ENCODE peak calls at places on chromosome 17, in ten cellular contexts. One of them, this sample, is unnamed.

GRCh38 chr17:33292184-33292980 is 713 bp downstream of the ASIC2 start:
- DNase-seq in ovary: no peak
- DNase-seq in tibial artery: no peak
- DNase-seq in cardiac muscle cell: peak; percentile 6
- DNase-seq in sigmoid colon: no peak
- DNase-seq in neural progenitor cell: peak; percentile 79
- DNase-seq in hepatocyte: peak; percentile 50
- DNase-seq in AG04450: no peak
- DNase-seq in heart right ventricle: peak; percentile 8
- DNase-seq in Peyer's patch: peak; percentile 69
- DNase-seq in this sample: peak; percentile 60

GRCh38 chr17:2893422-2893914 is 97.2 kb downstream of the RAP1GAP2 start:
- DNase-seq in ovary: no peak
- DNase-seq in tibial artery: no peak
- DNase-seq in cardiac muscle cell: no peak
- DNase-seq in sigmoid colon: no peak
- DNase-seq in neural progenitor cell: no peak
- DNase-seq in hepatocyte: no peak
- DNase-seq in AG04450: no peak
- DNase-seq in heart right ventricle: no peak
- DNase-seq in Peyer's patch: peak; percentile 85
- DNase-seq in this sample: no peak

GRCh38 chr17:38442548-38442947 is 14.3 kb downstream of the ARHGAP23 start:
- DNase-seq in ovary: no peak
- DNase-seq in tibial artery: no peak
- DNase-seq in cardiac muscle cell: no peak
- DNase-seq in sigmoid colon: no peak
- DNase-seq in neural progenitor cell: no peak
- DNase-seq in hepatocyte: no peak
- DNase-seq in AG04450: no peak
- DNase-seq in heart right ventricle: peak; percentile 51
- DNase-seq in Peyer's patch: no peak
- DNase-seq in this sample: no peak

GRCh38 chr17:62965649-62966425 is at the start of gene TANC2:
- DNase-seq in ovary: peak; percentile 77
- DNase-seq in tibial artery: peak; percentile 81
- DNase-seq in cardiac muscle cell: peak; percentile 87
- DNase-seq in sigmoid colon: peak; percentile 91
- DNase-seq in neural progenitor cell: peak; percentile 90
- DNase-seq in hepatocyte: peak; percentile 94
- DNase-seq in AG04450: peak; percentile 41
- DNase-seq in heart right ventricle: peak; percentile 77
- DNase-seq in Peyer's patch: peak; percentile 76
- DNase-seq in this sample: peak; percentile 90

GRCh38 chr17:83200746-83201145 is 121.3 kb downstream of the METRNL start:
- DNase-seq in ovary: no peak
- DNase-seq in tibial artery: peak; percentile 22
- DNase-seq in cardiac muscle cell: no peak
- DNase-seq in sigmoid colon: peak; percentile 63
- DNase-seq in neural progenitor cell: no peak
- DNase-seq in hepatocyte: no peak
- DNase-seq in AG04450: no peak
- DNase-seq in heart right ventricle: peak; percentile 35
- DNase-seq in Peyer's patch: no peak
- DNase-seq in this sample: peak; percentile 4

GRCh38 chr17:53142890-53143289 is 679.8 kb upstream of the KIF2B start:
- DNase-seq in ovary: no peak
- DNase-seq in tibial artery: no peak
- DNase-seq in cardiac muscle cell: peak; percentile 47
- DNase-seq in sigmoid colon: no peak
- DNase-seq in neural progenitor cell: peak; percentile 34
- DNase-seq in hepatocyte: peak; percentile 15
- DNase-seq in AG04450: no peak
- DNase-seq in heart right ventricle: no peak
- DNase-seq in Peyer's patch: no peak
- DNase-seq in this sample: no peak

GRCh38 chr17:1725642-1726511 is 1.4 kb downstream of the WDR81 start:
- DNase-seq in ovary: peak; percentile 18
- DNase-seq in tibial artery: no peak
- DNase-seq in cardiac muscle cell: no peak
- DNase-seq in sigmoid colon: peak; percentile 60
- DNase-seq in neural progenitor cell: no peak
- DNase-seq in hepatocyte: no peak
- DNase-seq in AG04450: no peak
- DNase-seq in heart right ventricle: no peak
- DNase-seq in Peyer's patch: no peak
- DNase-seq in this sample: no peak

GRCh38 chr17:73820686-73821448 is 176.6 kb upstream of the SDK2 start:
- DNase-seq in ovary: no peak
- DNase-seq in tibial artery: no peak
- DNase-seq in cardiac muscle cell: peak; percentile 22
- DNase-seq in sigmoid colon: peak; percentile 12
- DNase-seq in neural progenitor cell: peak; percentile 86
- DNase-seq in hepatocyte: peak; percentile 30
- DNase-seq in AG04450: no peak
- DNase-seq in heart right ventricle: no peak
- DNase-seq in Peyer's patch: no peak
- DNase-seq in this sample: peak; percentile 88

GRCh38 chr17:46940692-46941404 is 17.9 kb downstream of the GOSR2 start:
- DNase-seq in ovary: peak; percentile 59
- DNase-seq in tibial artery: peak; percentile 74
- DNase-seq in cardiac muscle cell: peak; percentile 84
- DNase-seq in sigmoid colon: peak; percentile 80
- DNase-seq in neural progenitor cell: peak; percentile 76
- DNase-seq in hepatocyte: peak; percentile 90
- DNase-seq in AG04450: peak; percentile 29
- DNase-seq in heart right ventricle: peak; percentile 64
- DNase-seq in Peyer's patch: peak; percentile 82
- DNase-seq in this sample: peak; percentile 88

GRCh38 chr17:46931596-46931995 is 8.6 kb downstream of the GOSR2 start:
- DNase-seq in ovary: no peak
- DNase-seq in tibial artery: no peak
- DNase-seq in cardiac muscle cell: no peak
- DNase-seq in sigmoid colon: no peak
- DNase-seq in neural progenitor cell: no peak
- DNase-seq in hepatocyte: no peak
- DNase-seq in AG04450: no peak
- DNase-seq in heart right ventricle: no peak
- DNase-seq in Peyer's patch: no peak
- DNase-seq in this sample: no peak

GRCh38 chr17:46930083-46930482 is 7.1 kb downstream of the GOSR2 start:
- DNase-seq in ovary: no peak
- DNase-seq in tibial artery: no peak
- DNase-seq in cardiac muscle cell: no peak
- DNase-seq in sigmoid colon: no peak
- DNase-seq in neural progenitor cell: no peak
- DNase-seq in hepatocyte: no peak
- DNase-seq in AG04450: no peak
- DNase-seq in heart right ventricle: no peak
- DNase-seq in Peyer's patch: no peak
- DNase-seq in this sample: no peak

DNA sequence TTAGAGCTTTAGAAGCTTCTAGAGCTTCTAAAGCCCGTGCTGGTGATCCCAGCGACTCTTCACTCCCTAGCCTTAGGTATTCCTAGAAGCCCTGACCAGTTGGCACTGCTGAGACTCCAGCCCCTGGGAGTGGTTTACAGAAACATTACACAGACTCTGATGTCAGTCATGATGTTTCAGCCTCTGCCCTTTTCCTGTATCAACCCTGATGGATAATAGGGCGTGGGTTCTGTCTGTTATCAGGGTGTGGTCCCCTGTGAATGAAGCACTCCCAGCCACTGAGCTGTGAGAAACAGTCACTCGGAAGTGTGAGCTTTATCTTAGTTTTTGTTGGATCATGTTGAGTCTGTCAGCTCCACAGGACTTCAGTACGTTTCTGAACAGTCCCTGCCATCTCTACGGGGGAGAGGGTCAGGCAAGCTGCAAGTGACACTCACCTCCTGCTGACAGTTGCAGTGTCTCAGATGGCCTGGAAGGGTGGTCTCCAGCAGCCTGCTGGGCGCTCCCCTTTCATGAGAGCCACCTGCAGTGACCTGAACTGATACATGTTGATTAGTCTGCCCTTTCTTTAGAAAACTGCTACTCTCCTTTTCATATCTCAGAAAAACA is 12.8 kb downstream of the GOSR2 start:
- DNase-seq in ovary: no peak
- DNase-seq in tibial artery: no peak
- DNase-seq in cardiac muscle cell: peak; percentile 16
- DNase-seq in sigmoid colon: no peak
- DNase-seq in neural progenitor cell: no peak
- DNase-seq in hepatocyte: peak; percentile 26
- DNase-seq in AG04450: no peak
- DNase-seq in heart right ventricle: no peak
- DNase-seq in Peyer's patch: no peak
- DNase-seq in this sample: no peak
- H3K27ac ChIP-seq in ovary: no peak overlapping the region
- H3K27ac ChIP-seq in tibial artery: no peak overlapping the region
- H3K27ac ChIP-seq in cardiac muscle cell: no peak overlapping the region
- H3K27ac ChIP-seq in sigmoid colon: no peak overlapping the region
- H3K27ac ChIP-seq in neural progenitor cell: no peak overlapping the region
- H3K27ac ChIP-seq in hepatocyte: peak overlapping the region; percentile 44
- H3K27ac ChIP-seq in AG04450: no peak overlapping the region
- H3K27ac ChIP-seq in heart right ventricle: peak overlapping the region; percentile 49
- H3K27ac ChIP-seq in Peyer's patch: peak overlapping the region; percentile 71
- H3K27ac ChIP-seq in this sample: no peak overlapping the region

DNA sequence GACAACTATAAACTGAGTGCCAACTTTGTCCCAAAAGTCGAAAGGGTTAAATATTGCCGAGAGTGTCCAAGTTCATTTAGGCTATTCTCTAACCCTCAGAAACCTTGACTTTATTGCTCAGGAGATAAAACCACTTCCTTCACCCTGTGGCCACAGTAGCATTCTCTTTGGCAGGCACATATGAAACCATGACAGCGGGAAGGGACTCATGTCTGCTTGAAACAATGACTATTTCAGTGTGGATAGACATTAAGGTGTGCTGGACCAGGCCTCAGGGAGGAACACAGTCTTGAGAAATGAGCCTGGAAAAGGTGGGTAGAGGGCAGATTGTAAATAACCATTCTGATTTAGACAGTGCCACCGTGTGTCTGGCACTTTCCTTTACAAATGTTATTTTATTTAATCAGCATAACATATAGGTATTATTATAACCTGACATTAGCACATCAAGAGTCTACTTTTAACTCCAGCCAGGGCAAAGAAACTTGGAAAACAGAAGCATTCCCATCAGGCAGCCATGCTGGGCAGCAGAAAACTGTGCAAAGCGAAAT is 212.6 kb upstream of the ELAC2 start:
- DNase-seq in ovary: no peak
- DNase-seq in tibial artery: no peak
- DNase-seq in cardiac muscle cell: no peak
- DNase-seq in sigmoid colon: no peak
- DNase-seq in neural progenitor cell: no peak
- DNase-seq in hepatocyte: no peak
- DNase-seq in AG04450: no peak
- DNase-seq in heart right ventricle: no peak
- DNase-seq in Peyer's patch: no peak
- DNase-seq in this sample: no peak
- TF ChIP-seq CTCF in ovary: no peak
- TF ChIP-seq CTCF in tibial artery: no peak
- TF ChIP-seq CTCF in cardiac muscle cell: no peak
- TF ChIP-seq CTCF in sigmoid colon: no peak
- TF ChIP-seq CTCF in neural progenitor cell: no peak
- TF ChIP-seq CTCF in hepatocyte: no peak
- TF ChIP-seq CTCF in AG04450: no peak
- TF ChIP-seq CTCF in heart right ventricle: no peak
- TF ChIP-seq CTCF in Peyer's patch: no peak
- TF ChIP-seq CTCF in this sample: no peak

GRCh38 chr17:78392295-78392694 is 13.8 kb downstream of the PGS1 start:
- DNase-seq in ovary: no peak
- DNase-seq in tibial artery: no peak
- DNase-seq in cardiac muscle cell: no peak
- DNase-seq in sigmoid colon: no peak
- DNase-seq in neural progenitor cell: no peak
- DNase-seq in hepatocyte: no peak
- DNase-seq in AG04450: no peak
- DNase-seq in heart right ventricle: no peak
- DNase-seq in Peyer's patch: no peak
- DNase-seq in this sample: no peak

GRCh38 chr17:78387982-78388941 is 9.8 kb downstream of the PGS1 start:
- DNase-seq in ovary: no peak
- DNase-seq in tibial artery: peak; percentile 47
- DNase-seq in cardiac muscle cell: peak; percentile 68
- DNase-seq in sigmoid colon: peak; percentile 87
- DNase-seq in neural progenitor cell: no peak
- DNase-seq in hepatocyte: no peak
- DNase-seq in AG04450: no peak
- DNase-seq in heart right ventricle: peak; percentile 32
- DNase-seq in Peyer's patch: no peak
- DNase-seq in this sample: no peak

GRCh38 chr17:78391843-78392242 is 13.4 kb downstream of the PGS1 start:
- DNase-seq in ovary: no peak
- DNase-seq in tibial artery: no peak
- DNase-seq in cardiac muscle cell: no peak
- DNase-seq in sigmoid colon: no peak
- DNase-seq in neural progenitor cell: no peak
- DNase-seq in hepatocyte: peak; percentile 61
- DNase-seq in AG04450: no peak
- DNase-seq in heart right ventricle: no peak
- DNase-seq in Peyer's patch: no peak
- DNase-seq in this sample: no peak

GRCh38 chr17:78390241-78391050 is 12.0 kb downstream of the PGS1 start:
- DNase-seq in ovary: no peak
- DNase-seq in tibial artery: no peak
- DNase-seq in cardiac muscle cell: peak; percentile 91
- DNase-seq in sigmoid colon: peak; percentile 83
- DNase-seq in neural progenitor cell: no peak
- DNase-seq in hepatocyte: peak; percentile 69
- DNase-seq in AG04450: peak; percentile 96
- DNase-seq in heart right ventricle: peak; percentile 14
- DNase-seq in Peyer's patch: no peak
- DNase-seq in this sample: peak; percentile 53

DNA sequence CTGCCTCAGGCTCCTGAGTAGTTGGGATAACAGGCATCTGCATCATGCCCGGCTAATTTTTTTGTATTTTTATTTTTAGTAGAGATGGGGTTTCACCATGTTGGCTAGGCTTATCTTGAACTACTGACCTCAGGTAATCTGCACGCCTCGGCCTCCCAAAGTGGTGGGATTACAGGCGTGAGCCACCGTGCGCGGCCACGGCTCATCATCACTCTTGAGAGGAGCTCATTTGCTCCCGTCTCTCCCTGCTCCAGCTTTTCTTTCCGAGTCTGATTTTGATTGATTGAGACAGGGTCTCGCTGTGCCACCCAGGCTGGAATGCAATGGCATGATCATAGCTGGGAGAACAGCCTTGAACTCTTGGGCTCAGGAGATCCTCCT is 12.6 kb downstream of the PGS1 start:
- DNase-seq in ovary: no peak
- DNase-seq in tibial artery: no peak
- DNase-seq in cardiac muscle cell: no peak
- DNase-seq in sigmoid colon: no peak
- DNase-seq in neural progenitor cell: no peak
- DNase-seq in hepatocyte: no peak
- DNase-seq in AG04450: no peak
- DNase-seq in heart right ventricle: peak; percentile 2
- DNase-seq in Peyer's patch: no peak
- DNase-seq in this sample: no peak
- H3K27ac ChIP-seq in ovary: no peak overlapping the region
- H3K27ac ChIP-seq in tibial artery: no peak overlapping the region
- H3K27ac ChIP-seq in cardiac muscle cell: no peak overlapping the region
- H3K27ac ChIP-seq in sigmoid colon: no peak overlapping the region
- H3K27ac ChIP-seq in neural progenitor cell: no peak overlapping the region
- H3K27ac ChIP-seq in hepatocyte: peak overlapping the region; percentile 84
- H3K27ac ChIP-seq in AG04450: peak overlapping the region; percentile 97
- H3K27ac ChIP-seq in heart right ventricle: peak overlapping the region; percentile 88
- H3K27ac ChIP-seq in Peyer's patch: no peak overlapping the region
- H3K27ac ChIP-seq in this sample: no peak overlapping the region

DNA sequence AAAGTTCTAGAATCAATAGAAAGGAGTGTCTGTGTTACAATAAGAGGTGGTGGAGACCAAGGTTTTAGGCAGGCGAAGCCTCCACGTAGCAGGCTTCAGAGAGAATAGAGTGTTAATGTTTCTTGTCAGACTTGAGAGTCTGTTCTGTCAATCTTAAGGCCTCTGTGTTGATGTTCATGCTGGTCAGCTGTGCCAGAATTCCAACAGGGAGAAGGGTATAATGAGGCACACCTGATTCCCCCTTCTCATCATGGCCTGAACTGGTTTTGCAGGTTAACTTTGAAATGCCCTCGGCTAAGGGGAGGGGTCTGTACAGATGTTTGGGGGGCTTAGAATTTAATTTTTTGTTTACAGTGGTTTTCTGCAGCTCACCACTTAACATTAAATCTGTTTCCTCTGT is 46.0 kb downstream of the RNF112 start:
- DNase-seq in ovary: no peak
- DNase-seq in tibial artery: no peak
- DNase-seq in cardiac muscle cell: no peak
- DNase-seq in sigmoid colon: no peak
- DNase-seq in neural progenitor cell: no peak
- DNase-seq in hepatocyte: no peak
- DNase-seq in AG04450: no peak
- DNase-seq in heart right ventricle: no peak
- DNase-seq in Peyer's patch: no peak
- DNase-seq in this sample: no peak
- TF ChIP-seq CTCF in ovary: no peak
- TF ChIP-seq CTCF in tibial artery: no peak
- TF ChIP-seq CTCF in cardiac muscle cell: no peak
- TF ChIP-seq CTCF in sigmoid colon: no peak
- TF ChIP-seq CTCF in neural progenitor cell: no peak
- TF ChIP-seq CTCF in hepatocyte: no peak
- TF ChIP-seq CTCF in AG04450: no peak
- TF ChIP-seq CTCF in heart right ventricle: no peak
- TF ChIP-seq CTCF in Peyer's patch: no peak
- TF ChIP-seq CTCF in this sample: no peak